ENCODE peak calls at places on chromosomes 7 and 10, in five cellular contexts. B is GM23338, M is IMR-90, Y is neural progenitor cell, E is Caco-2. K is an unnamed sample.

GRCh38 chr10:93015722-93016121 is 44.9 kb upstream of the CYP26C1 start:
- DNase-seq in B (no peak), M (no peak), Y (no peak), E (no peak), K (no peak)

GRCh38 chr7:646951-647350 is 79.5 kb upstream of the DNAAF5 start:
- DNase-seq in B (no peak), M (no peak), Y (no peak), E (no peak), K (no peak)

GRCh38 chr7:50446542-50446960 is 3.6 kb downstream of the FIGNL1 start:
- DNase-seq in B (no peak), M (peak), Y (no peak), E (peak), K (no peak)

GRCh38 chr10:14093735-14094484 is 236.8 kb downstream of the FRMD4A start:
- DNase-seq in B (peak), M (peak), Y (peak), E (peak), K (no peak)

GRCh38 chr7:55520426-55521140 is 51.7 kb downstream of the VOPP1 start:
- DNase-seq in B (no peak), M (no peak), Y (no peak), E (no peak), K (no peak)

GRCh38 chr7:97298561-97298960 is 181.1 kb downstream of the SDHAF3 start:
- DNase-seq in B (no peak), M (no peak), Y (no peak), E (no peak), K (no peak)

GRCh38 chr10:116866987-116867595 is 17.8 kb downstream of the ENO4 start:
- DNase-seq in B (no peak), M (peak), Y (no peak), E (no peak), K (no peak)

GRCh38 chr7:126723966-126724544 is 528.7 kb downstream of the GRM8 start:
- DNase-seq in B (no peak), M (no peak), Y (no peak), E (no peak), K (no peak)

GRCh38 chr7:138169441-138169851 is 93.2 kb downstream of the AKR1D1 start:
- DNase-seq in B (peak), M (no peak), Y (peak), E (peak), K (no peak)

GRCh38 chr7:40586197-40586596 is 451.4 kb downstream of the SUGCT start:
- DNase-seq in B (no peak), M (peak), Y (no peak), E (no peak), K (no peak)

GRCh38 chr7:140656548-140657515 is 15.9 kb upstream of the ADCK2 start:
- DNase-seq in B (no peak), M (peak), Y (no peak), E (peak), K (peak)

GRCh38 chr10:69901022-69901421 is 99.3 kb downstream of the COL13A1 start:
- DNase-seq in B (no peak), M (no peak), Y (no peak), E (no peak), K (no peak)

GRCh38 chr10:92891885-92892705 is 43.8 kb downstream of the EXOC6 start:
- DNase-seq in B (peak), M (peak), Y (no peak), E (peak), K (peak)

GRCh38 chr7:4132221-4132620 is 549.9 kb upstream of the FOXK1 start:
- DNase-seq in B (no peak), M (no peak), Y (no peak), E (no peak), K (no peak)

GRCh38 chr7:157379493-157379892 is 42.7 kb downstream of the DNAJB6 start:
- DNase-seq in B (no peak), M (no peak), Y (no peak), E (no peak), K (no peak)

GRCh38 chr7:98755138-98755898 is 114.5 kb downstream of the TMEM130 start:
- DNase-seq in B (peak), M (no peak), Y (peak), E (peak), K (no peak)

GRCh38 chr10:117480097-117480496 is 62.4 kb upstream of the EMX2 start:
- DNase-seq in B (no peak), M (no peak), Y (no peak), E (no peak), K (no peak)

GRCh38 chr7:34849966-34850365 is 187.3 kb downstream of the DPY19L1 start:
- DNase-seq in B (no peak), M (no peak), Y (no peak), E (no peak), K (no peak)

GRCh38 chr10:17122052-17122451 is 7.6 kb downstream of the CUBN start:
- DNase-seq in B (no peak), M (no peak), Y (no peak), E (no peak), K (no peak)

GRCh38 chr10:7892146-7892545 is 73.8 kb downstream of the TAF3 start:
- DNase-seq in B (no peak), M (no peak), Y (no peak), E (no peak), K (no peak)

GRCh38 chr7:148688526-148688925 is 10.2 kb upstream of the CUL1 start:
- DNase-seq in B (no peak), M (no peak), Y (no peak), E (no peak), K (no peak)

GRCh38 chr7:151249732-151250072 is 1.2 kb upstream of the SMARCD3 start:
- DNase-seq in B (peak), M (peak), Y (peak), E (peak), K (no peak)

GRCh38 chr7:46315891-46316290 is 394.8 kb upstream of the IGFBP3 start:
- DNase-seq in B (no peak), M (peak), Y (no peak), E (no peak), K (no peak)

GRCh38 chr10:3805791-3806381 is 20.9 kb upstream of the KLF6 start:
- DNase-seq in B (no peak), M (peak), Y (no peak), E (peak), K (no peak)

GRCh38 chr7:98352621-98353020 is 48.3 kb downstream of the BAIAP2L1 start:
- DNase-seq in B (no peak), M (peak), Y (no peak), E (no peak), K (no peak)

GRCh38 chr10:59754951-59755350 is 1.7 kb upstream of the MRLN start:
- DNase-seq in B (no peak), M (no peak), Y (no peak), E (no peak), K (no peak)

GRCh38 chr10:11035318-11035920 is 17.7 kb downstream of the CELF2 start:
- DNase-seq in B (peak), M (peak), Y (peak), E (no peak), K (no peak)

GRCh38 chr10:83666762-83667161 is 472.5 kb upstream of the GHITM start:
- DNase-seq in B (no peak), M (no peak), Y (no peak), E (no peak), K (no peak)

GRCh38 chr10:110220383-110220782 is 13.0 kb downstream of the MXI1 start:
- DNase-seq in B (no peak), M (no peak), Y (no peak), E (no peak), K (no peak)

GRCh38 chr10:69403066-69403465 is 13.7 kb downstream of the TACR2 start:
- DNase-seq in B (no peak), M (no peak), Y (no peak), E (no peak), K (no peak)

GRCh38 chr7:142194201-142194600 is 63.7 kb downstream of the PRSS58 start:
- DNase-seq in B (no peak), M (no peak), Y (no peak), E (no peak), K (no peak)

GRCh38 chr7:13731643-13732042 is 257.8 kb downstream of the ETV1 start:
- DNase-seq in B (no peak), M (peak), Y (no peak), E (no peak), K (no peak)

GRCh38 chr10:114694062-114694461 is 36.0 kb upstream of the ABLIM1 start:
- DNase-seq in B (no peak), M (no peak), Y (no peak), E (no peak), K (no peak)

GRCh38 chr7:23685770-23686169 is 5.8 kb downstream of the FAM221A start:
- DNase-seq in B (no peak), M (peak), Y (no peak), E (no peak), K (no peak)

GRCh38 chr10:97532935-97533671 is 34.4 kb downstream of the UBTD1 start:
- DNase-seq in B (peak), M (peak), Y (peak), E (no peak), K (no peak)

DNA sequence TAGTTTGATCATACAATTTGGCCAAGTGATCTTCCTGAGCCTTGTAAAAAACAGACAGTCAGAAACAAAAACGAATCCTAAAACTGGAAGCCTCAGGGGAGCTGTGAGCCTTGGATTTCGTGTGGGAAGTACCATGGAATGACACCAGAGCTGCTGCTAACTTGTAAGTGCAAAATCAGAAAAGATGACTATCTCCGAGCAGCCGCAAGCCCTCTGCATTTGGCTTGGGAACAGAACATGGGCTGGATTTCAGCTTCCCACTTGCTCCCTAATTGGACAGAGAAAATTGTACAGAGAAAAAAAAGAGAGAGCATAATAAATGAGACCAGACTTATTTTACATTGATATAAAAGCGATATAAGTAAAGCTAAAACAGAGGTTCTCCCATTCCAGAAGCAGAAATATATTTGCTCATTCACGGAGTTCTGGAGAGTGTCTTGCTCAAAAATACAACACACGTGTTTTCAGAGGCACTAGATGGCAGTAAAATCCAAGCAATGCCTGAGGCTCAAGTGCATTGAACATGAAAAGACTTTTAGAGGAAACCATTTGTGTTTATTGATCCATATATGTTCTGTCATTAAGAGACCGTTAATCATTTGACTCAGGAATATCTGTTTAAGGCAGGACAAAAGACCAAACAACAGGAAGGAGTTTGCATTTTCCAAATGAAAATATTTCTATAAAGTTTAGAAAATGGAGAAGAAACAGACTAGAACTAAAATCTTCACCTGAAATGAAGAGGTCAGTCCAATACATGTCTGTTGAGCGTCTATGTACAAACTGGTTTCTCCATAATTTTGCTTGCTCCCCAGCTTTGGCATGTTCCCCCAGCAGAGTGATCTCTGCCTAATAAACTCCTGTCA is 78.3 kb upstream of the SLC26A5 start:
- DNase-seq in B (peak), M (peak), Y (peak), E (no peak), K (no peak)
- TF ChIP-seq CTCF in B (peak), M (peak), Y (peak), E (peak), K (no peak)

GRCh38 chr10:75922435-75922834 is 491.0 kb downstream of the LRMDA start:
- DNase-seq in B (no peak), M (peak), Y (no peak), E (no peak), K (no peak)
- TF ChIP-seq CTCF in B (peak), M (no peak), Y (peak), E (peak), K (no peak)

GRCh38 chr10:121664671-121665070 is 66.4 kb upstream of the FGFR2 start:
- DNase-seq in B (no peak), M (no peak), Y (no peak), E (no peak), K (no peak)

GRCh38 chr10:121669010-121669366 is 70.7 kb upstream of the FGFR2 start:
- DNase-seq in B (no peak), M (no peak), Y (no peak), E (no peak), K (no peak)

GRCh38 chr10:121668336-121669009 is 70.2 kb upstream of the FGFR2 start:
- DNase-seq in B (peak), M (no peak), Y (peak), E (no peak), K (no peak)

GRCh38 chr10:121665809-121666208 is 67.6 kb upstream of the FGFR2 start:
- DNase-seq in B (no peak), M (no peak), Y (no peak), E (no peak), K (no peak)

GRCh38 chr10:121667948-121668335 is 69.7 kb upstream of the FGFR2 start:
- DNase-seq in B (no peak), M (no peak), Y (no peak), E (no peak), K (no peak)
- TF ChIP-seq CTCF in B (no peak), M (no peak), Y (no peak), E (no peak), K (no peak)

GRCh38 chr7:16187131-16187530 is 234.2 kb downstream of the CRPPA start:
- DNase-seq in B (no peak), M (no peak), Y (no peak), E (no peak), K (no peak)
- TF ChIP-seq CTCF in B (no peak), M (no peak), Y (no peak), E (no peak), K (no peak)

GRCh38 chr7:80593869-80594587 is 44.4 kb upstream of the CD36 start:
- DNase-seq in B (no peak), M (peak), Y (no peak), E (no peak), K (no peak)

GRCh38 chr7:80600046-80600445 is 38.4 kb upstream of the CD36 start:
- DNase-seq in B (no peak), M (no peak), Y (no peak), E (no peak), K (no peak)

GRCh38 chr7:80602007-80602406 is 36.4 kb upstream of the CD36 start:
- DNase-seq in B (no peak), M (no peak), Y (no peak), E (no peak), K (no peak)

GRCh38 chr7:80597875-80598274 is 40.6 kb upstream of the CD36 start:
- DNase-seq in B (no peak), M (no peak), Y (no peak), E (no peak), K (no peak)

DNA sequence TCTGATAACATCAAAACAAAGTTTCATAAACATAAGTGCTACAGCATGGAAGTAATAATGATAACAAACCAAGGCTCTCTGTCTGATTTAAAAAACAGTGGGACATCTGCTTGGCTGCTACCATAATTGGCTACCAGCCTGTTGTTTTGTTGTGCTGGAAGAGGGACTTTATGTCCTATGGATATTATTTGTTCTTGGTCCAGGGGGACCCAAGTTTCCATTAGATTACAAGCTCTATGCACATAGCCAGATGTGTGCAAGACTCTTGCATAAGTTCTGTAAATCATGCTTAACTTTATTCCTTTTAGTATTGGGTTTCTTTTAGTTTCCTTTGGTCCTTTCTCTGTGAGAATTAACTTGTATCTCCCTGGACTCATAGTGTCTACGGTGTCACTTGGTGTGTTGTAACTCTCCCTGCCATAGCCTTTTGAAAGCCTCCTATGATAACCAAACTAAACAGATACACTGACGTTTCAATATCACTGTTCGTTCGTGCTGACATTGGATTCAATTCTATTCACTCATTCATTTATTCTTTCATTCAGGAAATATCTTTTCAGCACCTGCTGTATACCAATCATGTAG is 41.4 kb upstream of the CD36 start:
- DNase-seq in B (no peak), M (no peak), Y (no peak), E (no peak), K (no peak)
- TF ChIP-seq CTCF in B (no peak), M (no peak), Y (no peak), E (no peak), K (no peak)

GRCh38 chr10:101538481-101538880 is 49.6 kb downstream of the POLL start:
- DNase-seq in B (no peak), M (no peak), Y (no peak), E (no peak), K (no peak)

GRCh38 chr10:101535949-101536348 is 52.1 kb downstream of the POLL start:
- DNase-seq in B (no peak), M (no peak), Y (no peak), E (no peak), K (no peak)

GRCh38 chr10:101536800-101537199 is 51.3 kb downstream of the POLL start:
- DNase-seq in B (peak), M (peak), Y (peak), E (no peak), K (no peak)
- TF ChIP-seq CTCF in B (peak), M (peak), Y (peak), E (peak), K (no peak)

GRCh38 chr7:38330861-38331709 is 57.6 kb upstream of the TARP start:
- DNase-seq in B (peak), M (no peak), Y (peak), E (no peak), K (no peak)
- TF ChIP-seq CTCF in B (peak), M (no peak), Y (peak), E (no peak), K (no peak)

DNA sequence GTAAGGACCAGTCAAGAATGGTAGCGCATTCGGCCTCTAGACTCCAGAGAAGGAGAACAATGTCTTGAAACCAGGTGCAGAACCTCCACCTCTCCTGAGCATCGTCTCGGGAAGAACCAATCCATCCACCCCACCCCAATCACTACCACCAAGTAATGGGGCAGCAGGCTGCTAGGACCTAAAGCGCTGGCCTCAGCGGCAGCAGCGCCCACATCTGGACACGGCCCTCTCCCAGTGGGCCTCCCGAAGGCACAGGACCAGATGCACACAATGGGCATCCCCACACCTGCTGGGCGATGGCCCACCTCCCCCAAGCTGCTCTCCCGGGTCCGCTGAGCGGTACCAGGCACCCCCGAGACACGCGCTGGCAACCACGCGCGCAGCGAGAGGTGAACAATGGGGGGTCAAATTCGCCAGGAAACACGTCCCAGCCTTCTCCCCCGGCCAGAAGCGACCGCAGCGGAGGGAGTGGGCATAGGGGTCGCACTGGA is 631 bp downstream of the CTTNBP2 start:
- DNase-seq in B (peak), M (no peak), Y (peak), E (peak), K (no peak)
- TF ChIP-seq CTCF in B (peak), M (no peak), Y (peak), E (peak), K (no peak)